ENCODE peak calls at places on chromosomes 4 and X, in four cellular contexts. T, B, X and J are unnamed samples.

GRCh38 chrX:68018248-68019203 is 414.8 kb downstream of the OPHN1 start:
- DNase-seq in T (no peak), B (peak; percentile 56), X (peak; percentile 29), J (peak; percentile 10)

GRCh38 chr4:26191353-26191752 is 129.5 kb upstream of the RBPJ start:
- DNase-seq in T (no peak), B (no peak), X (no peak), J (no peak)

GRCh38 chrX:24149346-24150050 is at the start of gene ZFX:
- DNase-seq in T (no peak), B (peak; percentile 63), X (peak; percentile 23), J (no peak)

GRCh38 chr4:113943863-113944262 is 35.6 kb downstream of the ARSJ start:
- DNase-seq in T (no peak), B (peak; percentile 58), X (peak; percentile 22), J (no peak)

GRCh38 chrX:45347877-45348675 is 147.4 kb upstream of the DIPK2B start:
- DNase-seq in T (peak; percentile 38), B (peak; percentile 59), X (no peak), J (no peak)

GRCh38 chr4:88991746-88992145 is 65.2 kb downstream of the FAM13A start:
- DNase-seq in T (peak; percentile 53), B (peak; percentile 7), X (peak; percentile 71), J (no peak)

GRCh38 chr4:145935253-145936141 is 3.1 kb downstream of the ZNF827 start:
- DNase-seq in T (no peak), B (peak; percentile 40), X (peak; percentile 47), J (no peak)

GRCh38 chr4:81527709-81528108 is 56.0 kb upstream of the RASGEF1B start:
- DNase-seq in T (no peak), B (no peak), X (no peak), J (no peak)

GRCh38 chrX:45756562-45756961 is 555.9 kb upstream of the DIPK2B start:
- DNase-seq in T (no peak), B (no peak), X (peak; percentile 6), J (no peak)

DNA sequence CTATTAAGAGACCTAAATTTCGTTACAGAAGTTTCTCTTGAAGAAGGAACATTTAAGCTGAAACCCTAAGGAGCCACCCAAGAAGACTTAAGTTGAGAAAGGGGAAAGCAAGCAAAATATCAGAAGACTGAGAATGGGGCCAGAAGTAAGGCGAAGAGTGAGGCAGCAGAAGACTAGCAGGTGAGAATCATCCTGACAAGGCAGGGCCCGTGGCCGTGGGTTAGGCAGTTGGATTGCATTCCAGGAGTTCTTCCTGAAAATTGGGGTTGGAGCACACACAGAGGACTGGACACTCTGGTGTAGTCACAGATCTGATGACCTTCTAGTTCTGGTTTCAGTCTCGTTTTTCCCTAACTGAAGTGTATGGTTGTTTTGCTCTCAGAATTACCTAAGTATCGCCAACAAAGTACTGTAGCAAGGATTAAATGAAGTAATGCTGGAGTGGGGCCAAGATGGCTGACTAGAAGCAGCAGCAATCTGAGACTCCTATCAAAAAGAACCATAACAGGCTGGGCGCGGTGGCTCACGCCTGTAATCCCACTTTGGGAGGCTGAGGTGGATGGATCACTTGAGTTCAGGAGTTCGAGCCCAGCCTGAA is 94.4 kb upstream of the GUCY1A1 start:
- DNase-seq in T (no peak), B (no peak), X (no peak), J (no peak)
- H2AFZ ChIP-seq in T (no peak overlapping the region), B (no peak overlapping the region), X (no peak overlapping the region), J (no peak overlapping the region)

DNA sequence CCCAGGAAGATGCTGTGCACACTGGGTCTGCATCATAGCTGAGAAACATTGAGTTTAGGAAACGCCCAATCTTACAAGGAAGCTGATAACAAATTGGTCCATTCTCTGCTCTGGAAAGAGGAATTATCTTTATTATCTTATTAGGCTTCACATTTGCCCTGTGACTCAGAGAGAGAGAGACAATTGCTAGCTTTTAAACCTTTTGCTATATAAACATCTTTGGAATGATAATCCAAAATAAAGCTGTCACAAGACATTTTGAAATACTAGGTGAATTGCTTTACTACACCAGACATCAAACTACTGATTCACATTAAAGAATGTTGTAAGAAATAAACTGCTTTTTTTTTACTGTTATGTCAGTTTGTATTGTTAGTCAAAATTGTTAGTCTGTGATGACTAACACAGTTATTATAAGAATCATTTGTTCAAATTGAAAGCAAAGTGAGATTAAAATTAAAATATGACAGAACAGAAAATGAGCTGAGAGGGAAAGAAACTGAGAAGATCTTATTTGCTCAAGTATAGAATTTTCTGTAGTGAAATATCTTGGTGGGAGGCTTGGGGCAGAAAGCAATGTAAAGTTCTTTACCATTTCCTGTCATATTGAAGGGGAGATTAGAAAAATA is 765.4 kb upstream of the PCDH10 start:
- DNase-seq in T (no peak), B (no peak), X (no peak), J (no peak)
- H2AFZ ChIP-seq in T (no peak overlapping the region), B (no peak overlapping the region), X (no peak overlapping the region), J (no peak overlapping the region)

DNA sequence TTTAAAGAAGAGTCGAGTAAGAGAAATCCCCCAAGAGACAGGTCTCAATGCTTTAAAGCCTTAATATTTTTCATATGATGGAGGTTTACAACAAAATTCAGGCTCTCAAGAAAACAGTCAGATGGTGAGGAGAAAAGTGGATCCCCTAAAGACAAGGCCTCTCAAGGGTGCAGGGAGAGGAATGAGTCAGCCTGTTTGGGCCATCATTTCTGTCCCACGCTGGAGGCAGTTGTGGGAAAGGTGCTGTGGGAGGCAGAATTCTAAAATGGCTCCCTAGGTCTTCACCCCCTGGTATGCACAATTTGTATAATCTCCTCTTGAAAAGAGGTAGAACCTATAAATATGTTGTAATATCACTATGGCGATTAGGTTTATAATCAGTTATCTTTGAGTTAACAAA is 4.6 kb upstream of the TIFA start:
- DNase-seq in T (no peak), B (no peak), X (no peak), J (no peak)
- H2AFZ ChIP-seq in T (no peak overlapping the region), B (peak overlapping the region; percentile 44), X (no peak overlapping the region), J (no peak overlapping the region)

DNA sequence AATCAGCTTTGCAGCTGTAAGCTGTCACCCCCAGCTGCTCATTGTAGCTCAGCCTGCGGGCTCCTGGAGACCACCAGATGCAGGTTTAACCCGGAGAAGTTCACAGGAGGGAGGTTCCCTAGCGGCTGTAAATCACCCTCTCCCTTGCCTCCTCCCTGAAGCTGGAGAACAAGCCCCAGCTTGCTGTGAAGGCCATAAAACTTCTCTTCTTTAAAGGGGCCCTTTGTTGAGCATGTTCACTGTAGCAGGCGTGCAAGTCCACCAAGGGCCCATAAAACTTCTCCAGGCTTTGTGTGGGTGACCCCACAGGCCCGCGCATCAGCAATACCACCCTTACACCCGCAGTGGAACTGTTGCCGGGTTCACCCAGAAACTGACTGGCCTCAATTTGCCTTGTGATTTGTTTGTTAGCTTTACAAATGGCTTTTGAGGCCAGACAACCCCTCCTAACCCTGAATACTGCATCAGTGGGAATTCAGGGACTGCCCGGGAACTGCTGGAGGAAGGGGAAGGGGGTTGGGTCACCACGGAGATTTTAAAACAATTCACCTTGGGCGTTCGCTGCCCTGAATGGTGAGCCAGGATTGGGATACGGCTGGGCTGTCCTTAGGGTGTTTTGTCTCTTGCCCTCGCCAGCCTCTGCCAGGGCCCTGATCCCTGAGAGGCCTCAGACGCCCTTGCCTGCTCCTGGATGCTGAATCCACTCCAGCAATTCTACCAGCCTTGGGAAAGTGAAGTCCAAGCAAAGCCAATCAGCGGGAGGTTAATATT is 49.5 kb upstream of the ATP6AP2 start:
- DNase-seq in T (no peak), B (no peak), X (no peak), J (no peak)
- H2AFZ ChIP-seq in T (no peak overlapping the region), B (no peak overlapping the region), X (no peak overlapping the region), J (no peak overlapping the region)

DNA sequence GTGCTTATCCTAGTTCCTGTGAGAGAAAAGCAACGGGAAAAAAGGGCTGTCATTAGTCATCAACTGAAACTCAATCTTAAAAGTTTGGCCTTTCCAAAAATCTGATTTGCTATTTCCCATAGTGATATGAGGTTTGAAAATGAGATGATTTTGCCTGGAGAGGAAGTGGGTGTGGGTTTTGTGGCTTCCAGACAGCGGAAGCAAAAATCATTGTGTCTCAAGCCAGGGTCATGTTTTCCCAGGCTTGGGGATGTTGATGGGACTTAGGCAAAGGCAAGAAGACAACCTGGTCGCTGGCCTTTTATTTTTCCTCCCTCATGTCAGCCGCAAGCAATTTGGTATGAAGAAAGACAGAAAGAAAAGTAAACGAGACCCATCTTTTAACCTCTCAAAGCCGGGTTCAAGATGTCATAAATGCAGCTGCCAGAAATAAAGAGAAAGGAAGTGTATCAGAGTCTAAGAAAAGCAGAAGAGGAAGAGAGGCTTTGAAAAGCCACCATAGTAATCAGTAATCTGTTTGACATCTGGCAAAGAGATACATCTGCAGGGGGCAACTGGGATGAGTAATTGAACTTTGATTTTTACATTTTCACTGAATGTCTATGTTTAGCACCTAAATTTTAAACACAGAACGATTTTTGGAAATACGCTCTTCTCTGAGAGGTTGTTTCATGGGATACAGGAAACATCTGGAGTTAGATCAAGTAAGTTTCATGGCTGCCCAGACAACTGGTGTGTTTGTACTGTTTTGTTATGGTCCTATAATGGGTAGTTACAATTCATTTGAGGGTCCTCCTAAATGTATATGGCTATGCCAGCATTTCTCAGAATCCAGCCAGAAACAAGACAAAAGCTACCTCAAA is 521.6 kb upstream of the SLIT2 start:
- DNase-seq in T (no peak), B (peak; percentile 12), X (peak; percentile 86), J (no peak)
- H2AFZ ChIP-seq in T (no peak overlapping the region), B (peak overlapping the region; percentile 63), X (peak overlapping the region; percentile 11), J (no peak overlapping the region)

DNA sequence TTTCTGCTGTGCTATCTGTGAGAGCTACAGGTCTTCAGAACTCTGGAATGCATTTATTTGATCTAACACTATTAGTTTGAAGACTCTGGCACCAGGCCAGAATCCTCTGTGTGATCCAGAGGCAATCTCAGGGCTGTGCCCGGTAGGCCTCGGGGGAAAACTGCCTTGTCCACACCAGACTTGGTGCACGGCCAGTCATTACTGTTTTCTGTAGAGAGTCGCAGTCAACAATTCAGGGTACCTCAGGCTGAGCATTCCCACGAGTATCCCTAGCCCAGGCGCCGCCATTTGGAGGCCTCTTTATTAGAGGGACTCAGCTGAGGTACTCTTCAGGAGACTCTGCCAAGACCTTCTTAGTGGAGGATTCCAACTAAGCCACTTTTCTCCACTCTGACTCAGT is 332.2 kb downstream of the SLC7A11 start:
- DNase-seq in T (no peak), B (peak; percentile 23), X (no peak), J (no peak)
- H2AFZ ChIP-seq in T (no peak overlapping the region), B (no peak overlapping the region), X (no peak overlapping the region), J (no peak overlapping the region)